ENCODE peak calls at places on chromosome 12, in seven cellular contexts. One of them, this sample, is unnamed.

GRCh38 chr12:92955997-92956663 is 27.0 kb upstream of the EEA1 start:
- DNase-seq in heart right ventricle: no peak
- DNase-seq in activated T-helper 1 cell treated with Interleukin-2 at 50 U/mL for 16 hours: no peak
- DNase-seq in suprapubic skin: no peak
- DNase-seq in GM10248: no peak
- DNase-seq in HEK293T: no peak
- DNase-seq in COLO829: no peak
- DNase-seq in this sample: peak

GRCh38 chr12:94954029-94954685 is 49.3 kb downstream of the NDUFA12 start:
- DNase-seq in GM10248: no peak
- DNase-seq in COLO829: peak
- DNase-seq in HEK293T: no peak
- DNase-seq in suprapubic skin: no peak
- DNase-seq in activated T-helper 1 cell treated with Interleukin-2 at 50 U/mL for 16 hours: no peak
- DNase-seq in heart right ventricle: no peak
- DNase-seq in this sample: no peak

GRCh38 chr12:124527861-124528561 is 39.4 kb downstream of the NCOR2 start:
- DNase-seq in COLO829: no peak
- DNase-seq in activated T-helper 1 cell treated with Interleukin-2 at 50 U/mL for 16 hours: no peak
- DNase-seq in GM10248: no peak
- DNase-seq in HEK293T: peak
- DNase-seq in suprapubic skin: peak
- DNase-seq in heart right ventricle: no peak
- DNase-seq in this sample: no peak

GRCh38 chr12:29200586-29200985 is 51.5 kb downstream of the FAR2 start:
- DNase-seq in HEK293T: no peak
- DNase-seq in heart right ventricle: no peak
- DNase-seq in suprapubic skin: no peak
- DNase-seq in GM10248: no peak
- DNase-seq in activated T-helper 1 cell treated with Interleukin-2 at 50 U/mL for 16 hours: no peak
- DNase-seq in COLO829: no peak
- DNase-seq in this sample: no peak

GRCh38 chr12:14777271-14777670 is 26.0 kb downstream of the WBP11 start:
- DNase-seq in COLO829: peak
- DNase-seq in heart right ventricle: no peak
- DNase-seq in GM10248: no peak
- DNase-seq in suprapubic skin: no peak
- DNase-seq in activated T-helper 1 cell treated with Interleukin-2 at 50 U/mL for 16 hours: no peak
- DNase-seq in HEK293T: no peak
- DNase-seq in this sample: no peak

GRCh38 chr12:39341179-39341578 is 101.7 kb downstream of the KIF21A start:
- DNase-seq in HEK293T: no peak
- DNase-seq in suprapubic skin: no peak
- DNase-seq in COLO829: no peak
- DNase-seq in heart right ventricle: no peak
- DNase-seq in activated T-helper 1 cell treated with Interleukin-2 at 50 U/mL for 16 hours: no peak
- DNase-seq in GM10248: peak
- DNase-seq in this sample: no peak

GRCh38 chr12:79681008-79681590 is 9.7 kb downstream of the PAWR start:
- DNase-seq in suprapubic skin: no peak
- DNase-seq in activated T-helper 1 cell treated with Interleukin-2 at 50 U/mL for 16 hours: no peak
- DNase-seq in HEK293T: no peak
- DNase-seq in COLO829: no peak
- DNase-seq in GM10248: no peak
- DNase-seq in heart right ventricle: no peak
- DNase-seq in this sample: no peak

GRCh38 chr12:5432011-5432400 is at the start of gene NTF3:
- DNase-seq in activated T-helper 1 cell treated with Interleukin-2 at 50 U/mL for 16 hours: no peak
- DNase-seq in HEK293T: peak
- DNase-seq in COLO829: no peak
- DNase-seq in GM10248: no peak
- DNase-seq in heart right ventricle: peak
- DNase-seq in suprapubic skin: no peak
- DNase-seq in this sample: no peak

GRCh38 chr12:130826151-130826801 is 12.8 kb downstream of the STX2 start:
- DNase-seq in heart right ventricle: peak
- DNase-seq in COLO829: peak
- DNase-seq in suprapubic skin: no peak
- DNase-seq in HEK293T: peak
- DNase-seq in GM10248: peak
- DNase-seq in activated T-helper 1 cell treated with Interleukin-2 at 50 U/mL for 16 hours: peak
- DNase-seq in this sample: no peak

GRCh38 chr12:49955899-49956662 is 5.5 kb downstream of the AQP2 start:
- DNase-seq in HEK293T: no peak
- DNase-seq in suprapubic skin: no peak
- DNase-seq in activated T-helper 1 cell treated with Interleukin-2 at 50 U/mL for 16 hours: no peak
- DNase-seq in GM10248: no peak
- DNase-seq in COLO829: no peak
- DNase-seq in heart right ventricle: no peak
- DNase-seq in this sample: no peak

GRCh38 chr12:78359530-78359929 is 505.0 kb upstream of the SYT1 start:
- DNase-seq in GM10248: no peak
- DNase-seq in COLO829: no peak
- DNase-seq in activated T-helper 1 cell treated with Interleukin-2 at 50 U/mL for 16 hours: no peak
- DNase-seq in HEK293T: no peak
- DNase-seq in heart right ventricle: no peak
- DNase-seq in suprapubic skin: no peak
- DNase-seq in this sample: no peak